ENCODE peak calls at places on chromosomes 2 and 18, in nine cellular contexts. One of them, this sample, is unnamed.

GRCh38 chr2:177171418-177171865 is 41.2 kb upstream of the HNRNPA3 start:
- DNase-seq in HFFc6: no peak
- DNase-seq in H9: no peak
- DNase-seq in neural progenitor cell: no peak
- DNase-seq in K562: no peak
- DNase-seq in fibroblast of pulmonary artery: no peak
- DNase-seq in transverse colon: no peak
- DNase-seq in B cell: no peak
- DNase-seq in colonic mucosa: peak
- DNase-seq in this sample: no peak

GRCh38 chr18:79484661-79485621 is 89.2 kb downstream of the NFATC1 start:
- DNase-seq in HFFc6: peak
- DNase-seq in H9: no peak
- DNase-seq in neural progenitor cell: peak
- DNase-seq in K562: no peak
- DNase-seq in fibroblast of pulmonary artery: peak
- DNase-seq in transverse colon: peak
- DNase-seq in B cell: no peak
- DNase-seq in colonic mucosa: no peak
- DNase-seq in this sample: no peak

GRCh38 chr2:43832457-43832856 is 6.2 kb downstream of the ABCG5 start:
- DNase-seq in HFFc6: no peak
- DNase-seq in H9: no peak
- DNase-seq in neural progenitor cell: no peak
- DNase-seq in K562: no peak
- DNase-seq in fibroblast of pulmonary artery: no peak
- DNase-seq in transverse colon: no peak
- DNase-seq in B cell: no peak
- DNase-seq in colonic mucosa: no peak
- DNase-seq in this sample: no peak

GRCh38 chr18:24173997-24174396 is 35.1 kb downstream of the CABYR start:
- DNase-seq in HFFc6: no peak
- DNase-seq in H9: no peak
- DNase-seq in neural progenitor cell: no peak
- DNase-seq in K562: no peak
- DNase-seq in fibroblast of pulmonary artery: no peak
- DNase-seq in transverse colon: no peak
- DNase-seq in B cell: no peak
- DNase-seq in colonic mucosa: no peak
- DNase-seq in this sample: no peak

GRCh38 chr2:44547713-44548112 is 186.0 kb downstream of the CAMKMT start:
- DNase-seq in HFFc6: no peak
- DNase-seq in H9: no peak
- DNase-seq in neural progenitor cell: no peak
- DNase-seq in K562: no peak
- DNase-seq in fibroblast of pulmonary artery: no peak
- DNase-seq in transverse colon: no peak
- DNase-seq in B cell: no peak
- DNase-seq in colonic mucosa: no peak
- DNase-seq in this sample: no peak

GRCh38 chr2:127859712-127860085 is 1.7 kb upstream of the POLR2D start:
- DNase-seq in HFFc6: no peak
- DNase-seq in H9: peak
- DNase-seq in neural progenitor cell: peak
- DNase-seq in K562: peak
- DNase-seq in fibroblast of pulmonary artery: no peak
- DNase-seq in transverse colon: peak
- DNase-seq in B cell: peak
- DNase-seq in colonic mucosa: peak
- DNase-seq in this sample: no peak

GRCh38 chr2:62038980-62039771 is 133.7 kb downstream of the COMMD1 start:
- DNase-seq in HFFc6: no peak
- DNase-seq in H9: no peak
- DNase-seq in neural progenitor cell: no peak
- DNase-seq in K562: no peak
- DNase-seq in fibroblast of pulmonary artery: peak
- DNase-seq in transverse colon: no peak
- DNase-seq in B cell: peak
- DNase-seq in colonic mucosa: no peak
- DNase-seq in this sample: no peak

GRCh38 chr2:98114643-98115355 is 27.8 kb downstream of the VWA3B start:
- DNase-seq in HFFc6: no peak
- DNase-seq in H9: no peak
- DNase-seq in neural progenitor cell: peak
- DNase-seq in K562: no peak
- DNase-seq in fibroblast of pulmonary artery: no peak
- DNase-seq in transverse colon: peak
- DNase-seq in B cell: no peak
- DNase-seq in colonic mucosa: no peak
- DNase-seq in this sample: no peak

GRCh38 chr2:127950264-127950663 is 64.5 kb upstream of the AMMECR1L start:
- DNase-seq in HFFc6: no peak
- DNase-seq in H9: no peak
- DNase-seq in neural progenitor cell: no peak
- DNase-seq in K562: no peak
- DNase-seq in fibroblast of pulmonary artery: no peak
- DNase-seq in transverse colon: no peak
- DNase-seq in B cell: no peak
- DNase-seq in colonic mucosa: no peak
- DNase-seq in this sample: no peak

GRCh38 chr2:134399096-134399495 is 145.2 kb downstream of the MGAT5 start:
- DNase-seq in HFFc6: no peak
- DNase-seq in H9: no peak
- DNase-seq in neural progenitor cell: no peak
- DNase-seq in K562: no peak
- DNase-seq in fibroblast of pulmonary artery: peak
- DNase-seq in transverse colon: no peak
- DNase-seq in B cell: no peak
- DNase-seq in colonic mucosa: no peak
- DNase-seq in this sample: no peak

GRCh38 chr2:109209412-109209811 is 80.4 kb downstream of the SH3RF3 start:
- DNase-seq in HFFc6: peak
- DNase-seq in H9: no peak
- DNase-seq in neural progenitor cell: no peak
- DNase-seq in K562: no peak
- DNase-seq in fibroblast of pulmonary artery: peak
- DNase-seq in transverse colon: no peak
- DNase-seq in B cell: no peak
- DNase-seq in colonic mucosa: no peak
- DNase-seq in this sample: no peak

GRCh38 chr18:49059028-49059670 is 108.4 kb upstream of the SMAD7 start:
- DNase-seq in HFFc6: no peak
- DNase-seq in H9: no peak
- DNase-seq in neural progenitor cell: peak
- DNase-seq in K562: no peak
- DNase-seq in fibroblast of pulmonary artery: peak
- DNase-seq in transverse colon: no peak
- DNase-seq in B cell: no peak
- DNase-seq in colonic mucosa: no peak
- DNase-seq in this sample: no peak
- TF ChIP-seq CTCF in HFFc6: peak
- TF ChIP-seq CTCF in H9: peak
- TF ChIP-seq CTCF in neural progenitor cell: peak
- TF ChIP-seq CTCF in K562: peak
- TF ChIP-seq CTCF in fibroblast of pulmonary artery: peak
- TF ChIP-seq CTCF in transverse colon: no peak
- TF ChIP-seq CTCF in B cell: no peak
- TF ChIP-seq CTCF in colonic mucosa: no peak
- TF ChIP-seq CTCF in this sample: no peak

GRCh38 chr18:41767960-41768359 is 187.1 kb upstream of the PIK3C3 start:
- DNase-seq in HFFc6: peak
- DNase-seq in H9: no peak
- DNase-seq in neural progenitor cell: peak
- DNase-seq in K562: no peak
- DNase-seq in fibroblast of pulmonary artery: peak
- DNase-seq in transverse colon: no peak
- DNase-seq in B cell: no peak
- DNase-seq in colonic mucosa: no peak
- DNase-seq in this sample: no peak
- TF ChIP-seq CTCF in HFFc6: peak
- TF ChIP-seq CTCF in H9: peak
- TF ChIP-seq CTCF in neural progenitor cell: peak
- TF ChIP-seq CTCF in K562: no peak
- TF ChIP-seq CTCF in fibroblast of pulmonary artery: peak
- TF ChIP-seq CTCF in transverse colon: no peak
- TF ChIP-seq CTCF in B cell: no peak
- TF ChIP-seq CTCF in colonic mucosa: no peak
- TF ChIP-seq CTCF in this sample: no peak

DNA sequence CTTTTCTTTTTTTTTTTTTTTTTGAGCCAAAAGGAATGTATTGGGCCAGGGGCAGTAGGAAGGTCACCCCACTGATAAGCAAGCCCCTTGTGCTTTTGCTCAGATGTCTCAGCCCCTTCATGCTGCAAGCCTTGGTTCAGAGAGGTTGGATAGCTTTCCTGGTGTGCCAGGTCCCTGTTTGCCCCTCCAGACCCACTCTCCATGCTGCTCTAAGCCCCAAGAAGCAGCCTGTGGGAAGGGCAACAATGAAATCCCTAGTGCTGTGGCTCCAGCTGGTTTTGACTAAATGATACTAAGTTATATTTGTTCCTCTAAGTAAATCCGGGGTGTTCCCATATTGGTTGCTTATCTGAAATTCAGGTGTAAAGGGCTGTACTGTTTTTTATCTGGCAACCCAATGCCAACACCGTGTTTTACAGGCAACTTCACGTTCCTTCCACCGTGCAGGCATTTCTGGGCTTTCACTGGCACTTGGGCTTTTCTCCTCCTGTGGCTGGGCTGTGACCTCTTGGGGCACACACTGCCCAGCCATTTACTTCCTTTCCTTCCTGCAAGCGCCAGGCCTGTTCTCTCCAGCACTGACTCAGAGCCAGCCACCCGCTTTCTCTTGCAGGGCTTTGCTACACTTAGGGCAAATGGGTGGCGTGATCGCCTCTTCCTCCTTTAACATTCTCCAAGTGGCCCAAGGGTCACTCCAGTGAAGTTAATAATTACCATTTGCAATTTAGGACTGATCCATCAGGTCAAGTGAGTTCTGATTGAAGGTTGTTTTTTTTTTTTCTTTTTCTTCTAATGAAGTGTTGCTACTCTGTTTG is 21.6 kb downstream of the MERTK start:
- DNase-seq in HFFc6: no peak
- DNase-seq in H9: no peak
- DNase-seq in neural progenitor cell: no peak
- DNase-seq in K562: no peak
- DNase-seq in fibroblast of pulmonary artery: no peak
- DNase-seq in transverse colon: peak
- DNase-seq in B cell: no peak
- DNase-seq in colonic mucosa: peak
- DNase-seq in this sample: no peak
- TF ChIP-seq CTCF in HFFc6: no peak
- TF ChIP-seq CTCF in H9: no peak
- TF ChIP-seq CTCF in neural progenitor cell: no peak
- TF ChIP-seq CTCF in K562: no peak
- TF ChIP-seq CTCF in fibroblast of pulmonary artery: no peak
- TF ChIP-seq CTCF in transverse colon: no peak
- TF ChIP-seq CTCF in B cell: no peak
- TF ChIP-seq CTCF in colonic mucosa: no peak
- TF ChIP-seq CTCF in this sample: no peak

DNA sequence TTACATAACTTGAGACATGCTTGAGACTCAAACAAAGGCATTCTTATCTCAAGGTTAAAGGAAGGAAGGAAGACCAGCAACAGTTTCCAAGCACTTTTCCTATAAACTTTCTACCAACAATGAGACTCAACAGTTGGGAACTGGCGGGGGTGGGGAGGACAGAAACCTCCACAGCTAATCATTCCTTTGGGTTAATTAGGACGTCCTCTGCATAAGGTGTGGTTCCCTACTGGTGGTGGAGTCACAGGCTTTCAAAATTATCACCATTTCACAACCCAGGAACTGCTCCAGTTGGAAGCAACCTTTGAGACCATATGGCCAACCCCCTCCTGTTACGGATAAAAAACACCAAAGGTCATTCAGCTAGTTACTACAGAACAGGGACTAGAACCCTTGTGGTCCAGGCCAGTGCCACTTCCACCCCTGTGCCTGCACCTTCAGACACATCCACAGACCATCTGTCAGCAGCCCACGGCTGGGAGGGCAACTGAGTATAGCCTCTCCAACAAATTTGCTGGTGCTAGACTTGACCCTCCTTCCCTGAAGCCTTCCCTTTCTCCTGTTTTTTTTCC is 30.1 kb upstream of the ATL2 start:
- DNase-seq in HFFc6: no peak
- DNase-seq in H9: no peak
- DNase-seq in neural progenitor cell: no peak
- DNase-seq in K562: no peak
- DNase-seq in fibroblast of pulmonary artery: peak
- DNase-seq in transverse colon: no peak
- DNase-seq in B cell: no peak
- DNase-seq in colonic mucosa: peak
- DNase-seq in this sample: no peak
- TF ChIP-seq CTCF in HFFc6: no peak
- TF ChIP-seq CTCF in H9: no peak
- TF ChIP-seq CTCF in neural progenitor cell: no peak
- TF ChIP-seq CTCF in K562: no peak
- TF ChIP-seq CTCF in fibroblast of pulmonary artery: no peak
- TF ChIP-seq CTCF in transverse colon: no peak
- TF ChIP-seq CTCF in B cell: no peak
- TF ChIP-seq CTCF in colonic mucosa: no peak
- TF ChIP-seq CTCF in this sample: no peak